ENCODE peak calls at places on chromosomes 13 and 19, in six cellular contexts. D is NCI-H1092 treated with DMSO at 0.1 percent for 48 hours; K is GM04504; U is stimulated activated CD8-positive, alpha-beta memory T cell treated with anti-CD3 and anti-CD28 coated beads, Interleukin-7, amount 100 ng/mL, for 1 hour; I is DMS 273 treated with DMSO at 0.1 percent for 48 hours; X is neural crest cell. P is an unnamed sample.

GRCh38 chr13:40340368-40341085 is 325.9 kb downstream of the FOXO1 start:
- DNase-seq in D (no peak), X (no peak), U (no peak), I (peak), K (no peak), P (no peak)

GRCh38 chr19:19538077-19538764 is at the start of gene CILP2:
- DNase-seq in I (no peak), D (no peak), X (peak), U (no peak), K (no peak), P (no peak)

GRCh38 chr13:110408286-110408685 is 101.2 kb downstream of the COL4A2 start:
- DNase-seq in K (no peak), X (no peak), I (no peak), D (no peak), U (no peak), P (no peak)

GRCh38 chr13:30466358-30466714 is 600 bp upstream of the HMGB1 start:
- DNase-seq in X (no peak), U (no peak), D (peak), I (no peak), K (no peak), P (no peak)

GRCh38 chr13:31878495-31878894 is 139.2 kb downstream of the RXFP2 start:
- DNase-seq in D (no peak), U (no peak), X (no peak), I (no peak), K (no peak), P (no peak)

GRCh38 chr13:28531956-28532225 is 37.0 kb upstream of the FLT1 start:
- DNase-seq in X (no peak), K (no peak), U (no peak), D (no peak), I (no peak), P (no peak)

GRCh38 chr13:51518847-51519246 is 65.4 kb upstream of the WDFY2 start:
- DNase-seq in X (no peak), D (no peak), U (no peak), I (no peak), K (no peak), P (peak)

GRCh38 chr13:113832204-113832603 is 31.7 kb downstream of the GAS6 start:
- DNase-seq in K (no peak), D (no peak), I (no peak), U (no peak), X (no peak), P (no peak)

GRCh38 chr19:19817357-19817756 is 4.2 kb downstream of the ZNF506 start:
- DNase-seq in K (no peak), I (no peak), U (peak), X (no peak), D (no peak), P (no peak)

GRCh38 chr13:110557082-110557481 is 4.4 kb downstream of the RAB20 start:
- DNase-seq in X (no peak), U (no peak), D (no peak), K (no peak), I (no peak), P (no peak)

GRCh38 chr19:8489591-8490394 is 12.6 kb downstream of the PRAM1 start:
- DNase-seq in D (no peak), K (no peak), U (no peak), I (no peak), X (no peak), P (no peak)

GRCh38 chr19:12034610-12035009 is 869 bp downstream of the ZNF433 start:
- DNase-seq in D (no peak), U (no peak), I (no peak), K (no peak), X (no peak), P (no peak)

GRCh38 chr13:91313581-91313980 is 33.9 kb upstream of the MIR17HG start:
- DNase-seq in I (no peak), D (no peak), U (no peak), X (no peak), K (no peak), P (no peak)

GRCh38 chr19:10895363-10895762 is 24.0 kb downstream of the CARM1 start:
- DNase-seq in I (no peak), X (no peak), U (no peak), D (no peak), K (no peak), P (no peak)

GRCh38 chr13:33252103-33252502 is 33.5 kb downstream of the STARD13 start:
- DNase-seq in U (no peak), K (no peak), X (no peak), D (no peak), I (no peak), P (no peak)

P was measured in NCI-H1694 treated with DMSO at 0.1 percent for 48 hours.